ENCODE peak calls at places on chromosomes 16 and 17, in six cellular contexts. Y is prostate gland, D is left lung, H is epithelial cell of esophagus, A is GM12865, C is heart left ventricle. J is an unnamed sample.

GRCh38 chr17:57368637-57369336 is 112.5 kb downstream of the MSI2 start:
- DNase-seq in Y (no peak), H (no peak), A (peak), D (no peak), C (no peak), J (no peak)

GRCh38 chr17:4365628-4366311 is 705 bp downstream of the UBE2G1 start:
- DNase-seq in H (peak), Y (peak), D (peak), C (peak), A (peak), J (no peak)

GRCh38 chr17:16287563-16288027 is 65.7 kb downstream of the CENPV start:
- DNase-seq in D (no peak), Y (no peak), A (peak), H (no peak), C (no peak), J (peak)

GRCh38 chr17:79836952-79837887 is 2.0 kb downstream of the CBX4 start:
- DNase-seq in C (peak), D (peak), A (peak), H (peak), Y (peak), J (no peak)

GRCh38 chr16:84159006-84159405 is 13.9 kb downstream of the DNAAF1 start:
- DNase-seq in Y (no peak), D (no peak), C (no peak), A (no peak), H (no peak), J (no peak)

GRCh38 chr16:24966599-24966998 is 48.6 kb downstream of the ARHGAP17 start:
- DNase-seq in C (no peak), H (no peak), Y (no peak), D (no peak), A (no peak), J (no peak)

GRCh38 chr16:67413978-67414891 is 2.0 kb downstream of the ZDHHC1 start:
- DNase-seq in Y (no peak), D (no peak), C (no peak), H (no peak), A (no peak), J (no peak)

GRCh38 chr17:80872999-80873951 is 118.4 kb upstream of the CHMP6 start:
- DNase-seq in H (peak), Y (no peak), D (peak), C (peak), A (no peak), J (no peak)

GRCh38 chr17:16934836-16935235 is 37.1 kb downstream of the TNFRSF13B start:
- DNase-seq in D (peak), A (no peak), Y (no peak), H (no peak), C (no peak), J (no peak)

GRCh38 chr17:57874058-57874419 is 24.2 kb upstream of the MRPS23 start:
- DNase-seq in D (no peak), H (no peak), A (no peak), Y (no peak), C (no peak), J (no peak)

GRCh38 chr16:30023586-30023985 is 588 bp downstream of the C16orf92 start:
- DNase-seq in Y (no peak), A (no peak), D (peak), H (no peak), C (no peak), J (no peak)

GRCh38 chr16:4612474-4612931 is 2.2 kb downstream of the UBALD1 start:
- DNase-seq in A (no peak), C (no peak), D (no peak), Y (no peak), H (no peak), J (no peak)
- TF ChIP-seq CTCF in A (no peak), C (no peak), D (no peak), Y (no peak), H (no peak), J (peak)

DNA sequence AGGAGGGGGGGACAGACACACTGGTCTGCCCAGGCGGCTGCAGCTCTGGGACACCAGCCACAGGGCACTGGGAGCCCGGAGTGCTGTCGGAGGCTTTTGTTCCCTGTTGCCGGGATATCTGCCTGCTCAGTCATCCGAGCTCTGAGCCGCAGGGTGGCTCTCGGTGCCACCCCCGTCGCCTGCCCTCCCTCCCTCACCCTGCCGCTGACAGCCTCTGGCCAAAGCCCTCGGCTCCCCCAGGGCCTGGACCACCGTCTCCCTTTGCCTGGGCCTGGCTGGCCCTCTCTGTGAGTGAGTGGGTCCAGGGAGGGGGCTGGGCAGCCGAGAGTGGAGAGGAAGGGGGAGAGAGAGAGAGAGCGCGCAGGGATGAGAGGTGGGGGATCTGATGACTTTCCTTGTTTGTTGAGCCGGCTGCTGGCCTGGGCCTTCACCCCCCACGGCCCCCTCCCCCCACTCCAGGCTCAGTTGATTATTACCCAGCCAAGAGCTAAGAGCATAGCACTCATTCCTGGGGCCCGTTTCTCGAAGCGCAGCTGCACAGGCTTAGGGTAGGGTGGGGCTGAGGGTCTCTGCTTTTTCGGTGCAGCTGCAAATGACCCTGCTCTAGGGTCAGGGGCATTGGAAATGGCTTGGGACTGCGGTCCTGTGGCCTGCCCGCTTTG is 2.7 kb downstream of the FOXJ1 start:
- DNase-seq in D (peak), Y (no peak), H (no peak), A (no peak), C (no peak), J (no peak)
- H3K4me3 ChIP-seq in D (peak), Y (no peak), H (no peak), A (no peak), C (no peak), J (no peak)

DNA sequence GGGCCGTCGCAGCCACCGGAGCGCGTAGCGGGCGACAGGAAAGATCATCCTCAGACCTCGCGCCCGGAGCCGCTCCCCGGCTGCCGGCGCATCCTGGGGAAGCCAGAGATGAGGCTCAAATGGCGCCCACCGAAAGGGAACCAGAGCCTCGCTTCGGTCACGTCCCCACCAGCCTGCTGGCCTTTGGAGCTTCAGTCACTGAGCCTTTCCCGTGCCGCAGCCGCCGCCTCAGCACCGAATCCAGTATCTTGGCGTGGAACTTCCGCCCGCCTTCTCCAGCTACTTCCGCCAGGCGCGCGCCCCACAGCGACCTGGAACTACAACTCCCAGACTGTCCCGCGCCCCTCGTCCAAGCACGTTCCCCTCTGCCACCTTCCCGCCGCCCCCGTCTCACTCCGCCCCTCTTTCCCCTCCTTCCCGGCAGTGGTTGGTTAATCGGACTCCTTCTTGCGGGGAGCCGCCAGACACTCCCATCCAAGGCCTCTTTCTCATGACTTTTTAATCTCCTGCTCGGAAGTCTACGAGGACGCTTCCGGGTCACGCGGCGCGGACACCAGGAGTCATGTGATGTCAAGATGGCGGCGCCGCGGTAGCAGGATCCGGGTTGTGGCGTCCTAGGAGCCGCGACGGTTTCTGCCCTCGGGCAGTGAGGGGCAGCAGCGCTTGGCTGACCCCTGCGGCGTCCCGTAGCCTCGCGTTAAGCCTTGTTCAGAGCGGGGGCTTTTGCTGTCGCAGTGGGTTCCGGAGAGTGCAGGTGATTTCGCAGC is at the start of the genes SMCR8 and TOP3A:
- DNase-seq in A (peak), Y (peak), C (peak), H (peak), D (peak), J (peak)
- TF ChIP-seq CTCF in A (no peak), Y (peak), C (no peak), H (no peak), D (no peak), J (no peak)

GRCh38 chr16:12511308-12511707 is 292.4 kb downstream of the CPPED1 start:
- DNase-seq in C (no peak), A (no peak), D (no peak), Y (no peak), H (no peak), J (no peak)
- H3K4me3 ChIP-seq in C (no peak), A (no peak), D (no peak), Y (no peak), H (no peak), J (no peak)

DNA sequence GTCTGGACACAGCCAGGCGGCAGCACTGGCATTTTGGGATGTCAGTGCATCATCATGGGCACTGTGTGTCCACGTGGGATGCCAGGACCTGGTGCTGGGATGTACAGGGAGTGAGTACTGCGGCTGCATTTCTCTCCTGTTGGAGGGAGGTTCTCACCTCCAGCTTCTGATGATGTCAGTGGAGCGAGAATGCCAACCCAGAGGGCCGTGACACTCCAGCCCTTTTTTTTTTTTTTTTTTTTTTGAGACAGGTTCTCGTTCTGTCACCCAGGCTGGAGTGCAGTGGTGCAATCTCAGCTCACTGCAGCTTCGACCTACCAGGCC is 26.1 kb upstream of the FOXK2 start:
- DNase-seq in A (no peak), C (no peak), H (no peak), Y (no peak), D (no peak), J (no peak)
- TF ChIP-seq CTCF in A (no peak), C (no peak), H (no peak), Y (no peak), D (no peak), J (no peak)

GRCh38 chr16:81238296-81239011 is at the start of gene BCO1:
- DNase-seq in Y (peak), H (peak), C (no peak), A (no peak), D (no peak), J (peak)
- H3K4me3 ChIP-seq in Y (peak), H (peak), C (peak), A (no peak), D (peak), J (peak)

DNA sequence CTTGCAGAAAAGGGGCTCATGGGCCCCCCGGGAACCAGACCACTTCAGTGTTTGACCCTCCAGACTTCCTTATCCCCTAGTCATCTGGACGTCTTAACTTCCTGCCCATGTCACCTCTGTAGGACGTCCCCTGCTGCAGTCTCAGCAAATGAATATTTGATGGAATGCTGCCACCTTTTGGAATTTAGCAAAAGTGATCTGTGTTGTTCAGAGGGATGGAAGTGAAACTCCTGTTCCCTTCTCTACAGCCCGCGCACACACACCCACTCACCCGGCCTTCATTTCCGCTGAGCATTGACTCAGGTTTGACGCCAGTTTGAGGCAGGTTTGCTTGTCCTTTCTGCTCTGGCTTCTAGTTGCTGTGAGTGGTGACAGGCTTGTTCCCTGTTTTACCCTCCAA is 507.2 kb upstream of the EEF2KMT start:
- DNase-seq in Y (no peak), C (no peak), D (no peak), H (no peak), A (peak), J (peak)
- TF ChIP-seq CTCF in Y (no peak), C (no peak), D (no peak), H (no peak), A (no peak), J (peak)

GRCh38 chr17:78387982-78388941 is 9.8 kb downstream of the PGS1 start:
- DNase-seq in C (peak), D (peak), H (no peak), A (peak), Y (peak), J (no peak)
- H3K4me3 ChIP-seq in C (no peak), D (no peak), H (no peak), A (no peak), Y (no peak), J (no peak)

GRCh38 chr16:54460254-54460860 is 173.8 kb upstream of the IRX3 start:
- DNase-seq in Y (no peak), H (no peak), A (no peak), C (no peak), D (no peak), J (no peak)
- TF ChIP-seq CTCF in Y (no peak), H (no peak), A (no peak), C (no peak), D (no peak), J (no peak)

DNA sequence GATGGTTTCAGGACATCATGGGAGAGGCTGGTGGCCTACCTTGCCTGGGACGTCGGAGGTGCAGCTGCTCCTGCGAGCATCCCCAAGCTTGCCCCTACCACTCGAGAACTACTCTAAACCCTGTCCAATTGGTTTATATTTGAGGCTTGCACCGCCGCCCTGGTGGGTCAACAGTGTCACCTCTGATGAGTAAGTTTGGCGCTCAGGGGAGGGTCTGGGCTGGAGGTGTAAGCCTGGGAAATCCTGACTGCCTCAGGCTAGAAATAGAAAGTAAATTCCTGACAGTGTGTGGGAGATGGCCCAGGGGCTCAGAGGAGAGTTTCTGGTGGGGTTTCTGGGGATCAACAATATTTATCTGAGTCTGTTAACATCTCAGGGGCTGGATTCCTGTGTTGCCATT is 48.2 kb downstream of the CCDC42 start:
- DNase-seq in C (no peak), A (no peak), Y (no peak), D (no peak), H (no peak), J (no peak)
- H3K4me3 ChIP-seq in C (no peak), A (no peak), Y (no peak), D (no peak), H (no peak), J (no peak)